ENCODE peak calls at places on chromosomes 7 and 10, in seven cellular contexts. D is nephron progenitor cell; Z is M059J; R is Daoy; S is astrocyte of the spinal cord; U is effector CD4-positive, alpha-beta T cell; L is NCI-H748 treated with DMSO at 0.1 percent for 48 hours. W is an unnamed sample.
A peak's percentile ranks its signal among the peaks of the same experiment; 100 is the strongest.

GRCh38 chr7:90401989-90402388 is 1.3 kb upstream of the CLDN12 start:
- DNase-seq in S (no peak), D (no peak), Z (peak; percentile 31), U (no peak), L (peak; percentile 6), R (no peak), W (no peak)

GRCh38 chr10:4051408-4052151 is 266.6 kb upstream of the KLF6 start:
- DNase-seq in R (no peak), L (no peak), D (no peak), S (no peak), Z (no peak), U (no peak), W (no peak)

GRCh38 chr7:92425311-92425947 is 21.9 kb upstream of the GATAD1 start:
- DNase-seq in R (peak; percentile 28), Z (no peak), U (no peak), D (peak; percentile 24), S (no peak), L (no peak), W (no peak)

GRCh38 chr10:34957531-34957930 is 132.6 kb downstream of the CUL2 start:
- DNase-seq in D (no peak), L (no peak), R (no peak), U (no peak), S (no peak), Z (no peak), W (no peak)

GRCh38 chr7:39198556-39198955 is 220.8 kb downstream of the POU6F2 start:
- DNase-seq in Z (no peak), D (no peak), R (no peak), U (no peak), L (no peak), S (no peak), W (no peak)

GRCh38 chr10:80201592-80202256 is 3.6 kb downstream of the ANXA11 start:
- DNase-seq in S (no peak), R (no peak), L (no peak), D (no peak), Z (no peak), U (no peak), W (no peak)

GRCh38 chr10:78516236-78516635 is 482.6 kb downstream of the RPS24 start:
- DNase-seq in D (no peak), S (no peak), R (no peak), U (no peak), Z (no peak), L (no peak), W (no peak)

GRCh38 chr7:23530355-23530754 is 1.4 kb downstream of the TRA2A start:
- DNase-seq in Z (peak; percentile 74), U (peak; percentile 29), D (no peak), R (peak; percentile 27), L (peak; percentile 56), S (peak; percentile 30), W (peak; percentile 78)

GRCh38 chr7:4143511-4144160 is 538.5 kb upstream of the FOXK1 start:
- DNase-seq in R (no peak), U (no peak), L (no peak), D (no peak), S (no peak), Z (no peak), W (no peak)

GRCh38 chr10:17062493-17063487 is 66.8 kb downstream of the CUBN start:
- DNase-seq in Z (peak; percentile 92), L (no peak), U (no peak), D (no peak), S (peak; percentile 92), R (peak; percentile 92), W (peak; percentile 97)

GRCh38 chr7:36208997-36209813 is 56.2 kb downstream of the EEPD1 start:
- DNase-seq in U (no peak), R (no peak), L (no peak), D (no peak), Z (peak; percentile 38), S (no peak), W (peak; percentile 55)

GRCh38 chr7:91182819-91183405 is 81.3 kb upstream of the FZD1 start:
- DNase-seq in Z (peak; percentile 81), L (no peak), R (peak; percentile 81), S (peak; percentile 96), U (no peak), D (no peak), W (peak; percentile 72)

GRCh38 chr10:119025776-119026175 is 3.7 kb upstream of the NANOS1 start:
- DNase-seq in D (no peak), R (no peak), U (no peak), S (no peak), Z (peak; percentile 86), L (no peak), W (no peak)

GRCh38 chr10:126203746-126204145 is 184.5 kb downstream of the ADAM12 start:
- DNase-seq in S (no peak), L (no peak), U (no peak), R (no peak), D (no peak), Z (peak; percentile 30), W (peak; percentile 51)

GRCh38 chr7:1129431-1129830 is 30.6 kb downstream of the ZFAND2A start:
- DNase-seq in D (no peak), S (no peak), U (no peak), R (no peak), Z (no peak), L (no peak), W (no peak)

GRCh38 chr10:77926566-77927342 is at the start of gene DLG5:
- DNase-seq in Z (peak; percentile 60), S (peak; percentile 25), L (no peak), R (peak; percentile 61), D (peak; percentile 72), U (no peak), W (no peak)

GRCh38 chr7:7805511-7806153 is 87.2 kb upstream of the RPA3 start:
- DNase-seq in R (no peak), L (no peak), D (no peak), Z (no peak), S (no peak), U (no peak), W (no peak)

GRCh38 chr7:24971333-24972165 is 8.4 kb downstream of the OSBPL3 start:
- DNase-seq in Z (peak; percentile 95), L (no peak), S (peak; percentile 91), U (no peak), R (peak; percentile 92), D (no peak), W (peak; percentile 85)

GRCh38 chr7:66699998-66700397 is 40.5 kb upstream of the RABGEF1 start:
- DNase-seq in D (no peak), L (no peak), S (no peak), R (no peak), U (no peak), Z (no peak), W (no peak)

GRCh38 chr7:98867271-98867701 is 2.5 kb downstream of the TMEM130 start:
- DNase-seq in U (no peak), S (no peak), D (no peak), Z (peak; percentile 36), R (no peak), L (no peak), W (no peak)

W was measured in renal cortical epithelial cell.